ENCODE peak calls at places on chromosomes 7 and 10, in seven cellular contexts. W is upper lobe of left lung; C is activated CD4-positive, alpha-beta T cell treated with anti-CD3 and anti-CD28 coated beads, Interleukin-2, amount 50 U/mL, for 1 hour; I is AG10803; P is colonic mucosa; A is IMR-90; T is SJCRH30. V is an unnamed sample.

GRCh38 chr7:132743974-132744373 is 167.7 kb upstream of the PLXNA4 start:
- DNase-seq in W (no peak), C (no peak), I (no peak), P (no peak), A (peak; percentile 6), T (no peak), V (no peak)

GRCh38 chr10:46263831-46264268 is 22.9 kb upstream of the ANTXRL start:
- DNase-seq in W (no peak), C (no peak), I (no peak), P (no peak), A (no peak), T (no peak), V (no peak)

GRCh38 chr7:4711093-4711492 is 29.0 kb downstream of the FOXK1 start:
- DNase-seq in W (no peak), C (no peak), I (no peak), P (no peak), A (no peak), T (no peak), V (no peak)

GRCh38 chr7:22481726-22482125 is 18.3 kb downstream of the STEAP1B start:
- DNase-seq in W (no peak), C (no peak), I (peak; percentile 84), P (no peak), A (no peak), T (peak; percentile 48), V (no peak)

GRCh38 chr10:44348496-44348895 is 36.4 kb downstream of the CXCL12 start:
- DNase-seq in W (no peak), C (no peak), I (no peak), P (no peak), A (no peak), T (no peak), V (no peak)

GRCh38 chr7:135519233-135519688 is 9.4 kb upstream of the CNOT4 start:
- DNase-seq in W (no peak), C (no peak), I (no peak), P (no peak), A (no peak), T (no peak), V (no peak)

GRCh38 chr10:46544989-46545791 is 11.3 kb downstream of the GPRIN2 start:
- DNase-seq in W (no peak), C (peak; percentile 1), I (peak; percentile 27), P (peak; percentile 24), A (no peak), T (peak; percentile 15), V (no peak)

GRCh38 chr10:62205750-62206399 is 62.8 kb downstream of the RTKN2 start:
- DNase-seq in W (no peak), C (no peak), I (no peak), P (no peak), A (no peak), T (no peak), V (no peak)

GRCh38 chr10:128850647-128851046 is 616.4 kb upstream of the MGMT start:
- DNase-seq in W (no peak), C (no peak), I (no peak), P (no peak), A (no peak), T (no peak), V (no peak)

GRCh38 chr10:69861251-69862240 is 59.8 kb downstream of the COL13A1 start:
- DNase-seq in W (no peak), C (no peak), I (peak; percentile 82), P (no peak), A (peak; percentile 73), T (no peak), V (no peak)

GRCh38 chr10:31004611-31005193 is 27.0 kb downstream of the ZNF438 start:
- DNase-seq in W (no peak), C (no peak), I (peak; percentile 69), P (no peak), A (peak; percentile 90), T (no peak), V (no peak)

GRCh38 chr7:155488483-155489127 is 30.7 kb downstream of the EN2 start:
- DNase-seq in W (peak; percentile 40), C (no peak), I (no peak), P (no peak), A (no peak), T (no peak), V (no peak)

GRCh38 chr10:54203426-54203825 is 597.6 kb downstream of the PCDH15 start:
- DNase-seq in W (no peak), C (no peak), I (no peak), P (no peak), A (no peak), T (no peak), V (no peak)

GRCh38 chr10:59971915-59972314 is 65.6 kb upstream of the CCDC6 start:
- DNase-seq in W (no peak), C (no peak), I (peak; percentile 8), P (peak; percentile 75), A (no peak), T (no peak), V (no peak)

GRCh38 chr10:97531401-97531985 is 32.8 kb downstream of the UBTD1 start:
- DNase-seq in W (no peak), C (no peak), I (no peak), P (no peak), A (peak; percentile 60), T (no peak), V (no peak)

GRCh38 chr10:50216894-50217293 is 34.4 kb downstream of the ASAH2 start:
- DNase-seq in W (no peak), C (no peak), I (peak; percentile 40), P (no peak), A (peak; percentile 10), T (peak; percentile 53), V (no peak)

GRCh38 chr7:99357701-99358490 is 16.6 kb upstream of the ARPC1B start:
- DNase-seq in W (no peak), C (no peak), I (no peak), P (no peak), A (no peak), T (no peak), V (no peak)

GRCh38 chr7:2006231-2006771 is 226.4 kb downstream of the MAD1L1 start:
- DNase-seq in W (no peak), C (no peak), I (no peak), P (no peak), A (no peak), T (no peak), V (no peak)

GRCh38 chr10:4656576-4657194 is 169.3 kb upstream of the AKR1E2 start:
- DNase-seq in W (no peak), C (peak; percentile 47), I (peak; percentile 68), P (peak; percentile 68), A (peak; percentile 67), T (peak; percentile 76), V (peak; percentile 29)

GRCh38 chr10:44674536-44674935 is 236.6 kb upstream of the TMEM72 start:
- DNase-seq in W (no peak), C (no peak), I (peak; percentile 17), P (no peak), A (no peak), T (no peak), V (no peak)

GRCh38 chr7:10655031-10655430 is 318.6 kb upstream of the PHF14 start:
- DNase-seq in W (no peak), C (no peak), I (no peak), P (no peak), A (no peak), T (no peak), V (no peak)

GRCh38 chr7:136134503-136134902 is 157.3 kb upstream of the MTPN start:
- DNase-seq in W (no peak), C (no peak), I (peak; percentile 9), P (no peak), A (peak; percentile 44), T (peak; percentile 17), V (no peak)

GRCh38 chr7:123125231-123125630 is 74.5 kb downstream of the SLC13A1 start:
- DNase-seq in W (no peak), C (no peak), I (no peak), P (no peak), A (no peak), T (no peak), V (no peak)

GRCh38 chr10:11901454-11902431 is 78.6 kb downstream of the PROSER2 start:
- DNase-seq in W (no peak), C (no peak), I (no peak), P (no peak), A (peak; percentile 10), T (peak; percentile 44), V (no peak)

GRCh38 chr10:122018951-122019413 is 30.0 kb downstream of the TACC2 start:
- DNase-seq in W (peak; percentile 68), C (no peak), I (no peak), P (peak; percentile 79), A (no peak), T (peak; percentile 41), V (no peak)

GRCh38 chr7:108239501-108240225 is 109.5 kb upstream of the LAMB4 start:
- DNase-seq in W (no peak), C (no peak), I (no peak), P (no peak), A (no peak), T (no peak), V (no peak)

GRCh38 chr7:108310351-108310750 is 145.9 kb downstream of the NRCAM start:
- DNase-seq in W (no peak), C (no peak), I (peak; percentile 53), P (no peak), A (no peak), T (no peak), V (no peak)

GRCh38 chr10:70348228-70348850 is 34.1 kb downstream of the LRRC20 start:
- DNase-seq in W (no peak), C (no peak), I (peak; percentile 13), P (peak; percentile 34), A (no peak), T (peak; percentile 70), V (no peak)

GRCh38 chr10:44065788-44066075 is 319.2 kb downstream of the CXCL12 start:
- DNase-seq in W (no peak), C (no peak), I (no peak), P (no peak), A (no peak), T (no peak), V (no peak)

GRCh38 chr10:70905071-70906021 is 17.0 kb upstream of the PCBD1 start:
- DNase-seq in W (peak; percentile 53), C (no peak), I (no peak), P (no peak), A (no peak), T (no peak), V (no peak)

GRCh38 chr10:78732381-78732780 is 336.4 kb upstream of the ZMIZ1 start:
- DNase-seq in W (no peak), C (no peak), I (no peak), P (no peak), A (no peak), T (no peak), V (no peak)

GRCh38 chr10:25682203-25682950 is 251.7 kb upstream of the MYO3A start:
- DNase-seq in W (no peak), C (no peak), I (peak; percentile 11), P (no peak), A (no peak), T (peak; percentile 32), V (no peak)

GRCh38 chr10:6796231-6796630 is 216.2 kb upstream of the PRKCQ start:
- DNase-seq in W (no peak), C (no peak), I (no peak), P (no peak), A (no peak), T (no peak), V (no peak)

V was measured in T-helper 9 cell.